ENCODE peak calls at places on chromosome 5, in seven cellular contexts. L is left ventricle myocardium inferior; O is activated CD8-positive, alpha-beta memory T cell treated with anti-CD3 and anti-CD28 coated beads for 24 hours; K is stimulated activated CD8-positive, alpha-beta memory T cell treated with anti-CD3 and anti-CD28 coated beads, Interleukin-7, amount 100 ng/mL, for 48 hours; V is HCT116; Z is naive thymus-derived CD8-positive, alpha-beta T cell; M is body of pancreas. I is an unnamed sample.

GRCh38 chr5:123429993-123430392 is 6.8 kb upstream of the CEP120 start:
- DNase-seq in L (no peak), O (no peak), K (no peak), V (peak), Z (no peak), M (peak), I (no peak)

GRCh38 chr5:169954786-169955185 is 25.5 kb downstream of the INSYN2B start:
- DNase-seq in L (no peak), O (no peak), K (no peak), V (no peak), Z (no peak), M (no peak), I (no peak)

GRCh38 chr5:173868096-173868879 is 19.9 kb upstream of the CPEB4 start:
- DNase-seq in L (no peak), O (no peak), K (no peak), V (no peak), Z (no peak), M (peak), I (no peak)

GRCh38 chr5:54021413-54022155 is 288.8 kb downstream of the ARL15 start:
- DNase-seq in L (no peak), O (no peak), K (no peak), V (no peak), Z (no peak), M (no peak), I (no peak)

GRCh38 chr5:56406221-56406620 is 173.1 kb upstream of the ANKRD55 start:
- DNase-seq in L (no peak), O (no peak), K (no peak), V (no peak), Z (no peak), M (no peak), I (no peak)

GRCh38 chr5:173884402-173885053 is 3.6 kb upstream of the CPEB4 start:
- DNase-seq in L (no peak), O (no peak), K (peak), V (no peak), Z (peak), M (no peak), I (no peak)

GRCh38 chr5:86878250-86878649 is 260.5 kb downstream of the COX7C start:
- DNase-seq in L (no peak), O (no peak), K (no peak), V (no peak), Z (no peak), M (no peak), I (no peak)

GRCh38 chr5:112935675-112936074 is 13.6 kb upstream of the REEP5 start:
- DNase-seq in L (no peak), O (no peak), K (no peak), V (no peak), Z (no peak), M (no peak), I (no peak)

GRCh38 chr5:179893958-179894895 is 13.5 kb downstream of the TBC1D9B start:
- DNase-seq in L (no peak), O (no peak), K (no peak), V (no peak), Z (no peak), M (no peak), I (no peak)

GRCh38 chr5:1670342-1670741 is 129.3 kb downstream of the MRPL36 start:
- DNase-seq in L (no peak), O (no peak), K (no peak), V (no peak), Z (no peak), M (no peak), I (no peak)

GRCh38 chr5:81424728-81425127 is 30.8 kb upstream of the ACOT12 start:
- DNase-seq in L (no peak), O (no peak), K (no peak), V (no peak), Z (no peak), M (no peak), I (no peak)

GRCh38 chr5:95670568-95670967 is 12.2 kb downstream of the SPATA9 start:
- DNase-seq in L (no peak), O (no peak), K (no peak), V (no peak), Z (no peak), M (no peak), I (no peak)

GRCh38 chr5:17225551-17225950 is 8.1 kb downstream of the BASP1 start:
- DNase-seq in L (no peak), O (no peak), K (no peak), V (no peak), Z (no peak), M (no peak), I (no peak)

GRCh38 chr5:88660326-88660946 is 222.5 kb downstream of the MEF2C start:
- DNase-seq in L (no peak), O (no peak), K (no peak), V (peak), Z (no peak), M (no peak), I (no peak)

GRCh38 chr5:82522912-82523311 is 244.8 kb upstream of the RPS23 start:
- DNase-seq in L (no peak), O (no peak), K (no peak), V (no peak), Z (no peak), M (no peak), I (no peak)

GRCh38 chr5:62938927-62939326 is 360.3 kb downstream of the LRRC70 start:
- DNase-seq in L (no peak), O (no peak), K (no peak), V (no peak), Z (no peak), M (no peak), I (no peak)

GRCh38 chr5:157280511-157280910 is 14.6 kb downstream of the CYFIP2 start:
- DNase-seq in L (no peak), O (no peak), K (no peak), V (no peak), Z (no peak), M (no peak), I (no peak)

GRCh38 chr5:129306725-129307124 is 153.4 kb upstream of the ADAMTS19 start:
- DNase-seq in L (no peak), O (no peak), K (no peak), V (no peak), Z (no peak), M (no peak), I (no peak)

GRCh38 chr5:150333400-150333799 is 24.1 kb upstream of the TCOF1 start:
- DNase-seq in L (no peak), O (no peak), K (no peak), V (no peak), Z (no peak), M (no peak), I (no peak)

GRCh38 chr5:73451218-73452130 is 2.9 kb upstream of the FOXD1 start:
- DNase-seq in L (peak), O (peak), K (no peak), V (no peak), Z (peak), M (peak), I (no peak)

GRCh38 chr5:68746220-68747076 is 347.4 kb upstream of the SLC30A5 start:
- DNase-seq in L (no peak), O (no peak), K (no peak), V (no peak), Z (no peak), M (peak), I (no peak)

I was measured in NCI-H1436 treated with DMSO at 0.1 percent for 48 hours.